ENCODE peak calls at places on chromosomes 12 and 14, in four cellular contexts. F is K562, O is IMR-90, D is GM12878. Z is an unnamed sample.

GRCh38 chr14:106605548-106606448 is 1079.4 kb downstream of the TMEM121 start:
- DNase-seq in F (peak), O (no peak), D (peak), Z (peak)

GRCh38 chr12:11861864-11862600 is 208.7 kb upstream of the BCL2L14 start:
- DNase-seq in F (no peak), O (no peak), D (no peak), Z (no peak)

GRCh38 chr14:61025239-61026223 is 44.5 kb downstream of the SLC38A6 start:
- DNase-seq in F (peak), O (peak), D (no peak), Z (peak)

GRCh38 chr12:95634622-95635621 is 83.6 kb upstream of the USP44 start:
- DNase-seq in F (no peak), O (peak), D (no peak), Z (peak)

GRCh38 chr12:57888407-57889157 is 42.1 kb upstream of the CTDSP2 start:
- DNase-seq in F (no peak), O (peak), D (no peak), Z (no peak)

GRCh38 chr12:45216297-45216982 is 545 bp downstream of the ANO6 start:
- DNase-seq in F (peak), O (peak), D (no peak), Z (peak)

GRCh38 chr12:52346596-52346995 is 20.7 kb downstream of the KRT85 start:
- DNase-seq in F (no peak), O (no peak), D (peak), Z (no peak)

GRCh38 chr12:93602897-93603668 is 30.6 kb downstream of the SOCS2 start:
- DNase-seq in F (no peak), O (no peak), D (no peak), Z (no peak)

GRCh38 chr14:65866906-65867305 is 454.4 kb downstream of the FUT8 start:
- DNase-seq in F (no peak), O (no peak), D (no peak), Z (no peak)

GRCh38 chr14:38721822-38722431 is 381.1 kb downstream of the SEC23A start:
- DNase-seq in F (peak), O (peak), D (peak), Z (peak)

GRCh38 chr12:52200086-52200782 is 8.4 kb upstream of the KRT80 start:
- DNase-seq in F (peak), O (no peak), D (no peak), Z (no peak)

GRCh38 chr14:105926415-105927093 is 400.2 kb downstream of the TMEM121 start:
- DNase-seq in F (peak), O (no peak), D (no peak), Z (no peak)

GRCh38 chr14:77143071-77143470 is 1.5 kb upstream of the ZDHHC22 start:
- DNase-seq in F (no peak), O (no peak), D (no peak), Z (no peak)

GRCh38 chr14:48473944-48474343 is 798.5 kb upstream of the MDGA2 start:
- DNase-seq in F (no peak), O (no peak), D (no peak), Z (no peak)

GRCh38 chr14:44961151-44961729 is 507 bp downstream of the KLHL28 start:
- DNase-seq in F (peak), O (peak), D (no peak), Z (peak)

GRCh38 chr12:3256103-3256551 is 178.9 kb downstream of the TSPAN9 start:
- DNase-seq in F (no peak), O (no peak), D (no peak), Z (no peak)

GRCh38 chr12:60391791-60392190 is 796.0 kb downstream of the SLC16A7 start:
- DNase-seq in F (no peak), O (no peak), D (no peak), Z (no peak)

GRCh38 chr14:85508863-85509262 is 21.1 kb upstream of the FLRT2 start:
- DNase-seq in F (no peak), O (no peak), D (no peak), Z (no peak)

GRCh38 chr12:14950982-14951746 is 10.2 kb downstream of the ARHGDIB start:
- DNase-seq in F (no peak), O (no peak), D (no peak), Z (no peak)

GRCh38 chr14:33800735-33801163 is 150.1 kb downstream of the EGLN3 start:
- DNase-seq in F (no peak), O (no peak), D (no peak), Z (no peak)

GRCh38 chr12:78929075-78929418 is 64.5 kb downstream of the SYT1 start:
- DNase-seq in F (no peak), O (no peak), D (no peak), Z (no peak)

GRCh38 chr12:9049520-9050133 is 60.3 kb downstream of the KLRG1 start:
- DNase-seq in F (peak), O (peak), D (no peak), Z (peak)

GRCh38 chr12:27732281-27732680 is 21.6 kb downstream of the MRPS35 start:
- DNase-seq in F (no peak), O (no peak), D (no peak), Z (peak)

GRCh38 chr12:80937391-80938238 is at the start of gene LIN7A:
- DNase-seq in F (no peak), O (peak), D (no peak), Z (peak)

GRCh38 chr12:124109760-124110159 is 136.7 kb downstream of the ZNF664 start:
- DNase-seq in F (peak), O (peak), D (peak), Z (peak)

DNA sequence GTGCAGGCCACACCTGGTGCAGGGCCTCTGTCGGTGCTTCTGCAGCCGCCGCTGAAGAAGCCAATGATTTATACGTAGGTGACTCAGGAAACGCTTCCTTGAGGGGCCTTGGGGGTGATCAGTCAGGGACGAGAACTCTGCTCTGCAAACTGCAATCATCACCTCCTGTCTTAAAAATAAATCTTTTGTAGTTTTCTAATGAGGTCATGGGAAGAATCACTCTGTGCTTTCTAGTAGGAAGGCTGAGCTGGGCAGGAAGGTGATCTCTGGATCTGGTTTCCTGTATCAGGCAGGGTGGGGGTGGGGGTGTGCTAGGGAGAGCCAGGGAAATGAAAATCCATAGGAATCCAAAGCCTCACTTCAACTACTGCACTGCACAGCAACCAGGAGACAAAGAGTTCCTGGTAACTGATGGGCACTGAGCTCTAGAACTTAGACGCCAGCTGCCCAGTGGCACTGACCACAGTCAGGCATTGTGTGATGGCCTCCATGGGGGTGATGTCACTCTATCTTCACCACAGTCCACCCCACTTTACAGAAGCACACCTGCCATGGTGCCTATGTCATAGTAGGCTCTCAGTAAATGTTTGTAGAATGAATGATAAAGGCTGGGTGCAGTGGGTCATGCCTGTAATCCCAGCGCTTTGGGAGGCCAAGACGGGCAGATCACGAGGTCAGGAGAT is 292.4 kb upstream of the PWP1 start:
- DNase-seq in F (no peak), O (no peak), D (no peak), Z (no peak)
- TF ChIP-seq ELK1 in F (no peak), O (no peak), D (no peak), Z (no peak)

GRCh38 chr14:22903742-22904087 is 15.2 kb downstream of the RBM23 start:
- DNase-seq in F (no peak), O (no peak), D (no peak), Z (no peak)

GRCh38 chr14:22900088-22900799 is 17.2 kb downstream of the REM2 start:
- DNase-seq in F (peak), O (peak), D (peak), Z (peak)

GRCh38 chr14:22898302-22898894 is 15.4 kb downstream of the REM2 start:
- DNase-seq in F (no peak), O (peak), D (no peak), Z (no peak)

GRCh38 chr14:22905627-22906026 is 13.3 kb downstream of the RBM23 start:
- DNase-seq in F (no peak), O (no peak), D (no peak), Z (no peak)

GRCh38 chr14:22901799-22902198 is 17.1 kb downstream of the RBM23 start:
- DNase-seq in F (no peak), O (no peak), D (no peak), Z (no peak)
- TF ChIP-seq ELK1 in F (no peak), O (no peak), D (no peak), Z (no peak)

DNA sequence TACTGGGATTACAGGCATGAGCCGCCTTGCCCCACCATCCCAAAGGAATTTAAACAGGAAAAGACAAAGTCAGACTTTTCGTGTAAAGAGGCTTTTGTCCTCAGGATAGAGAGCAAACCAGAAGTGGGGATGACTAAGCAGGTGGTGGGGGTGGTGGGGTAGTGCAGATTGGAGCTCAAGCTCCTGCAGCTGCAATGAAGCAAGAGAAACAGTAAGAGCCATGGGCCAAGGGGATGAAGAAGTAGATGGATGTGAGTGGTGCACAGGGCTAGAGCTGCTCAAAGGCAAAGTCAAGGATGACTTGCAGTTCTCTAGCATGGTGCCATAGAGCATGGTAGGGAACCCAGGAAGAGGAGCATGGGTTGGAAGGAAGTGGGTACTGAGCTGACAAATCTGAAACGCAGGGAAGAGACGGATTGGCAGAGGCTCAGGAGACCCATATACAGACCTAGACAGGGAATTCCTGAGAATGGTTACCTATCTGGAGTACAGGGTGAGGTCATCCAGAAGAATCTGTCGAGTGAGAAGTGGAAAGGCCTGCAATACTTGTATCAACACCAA is 11.4 kb upstream of the RNF34 start:
- DNase-seq in F (peak), O (peak), D (no peak), Z (peak)
- TF ChIP-seq ELK1 in F (no peak), O (no peak), D (no peak), Z (no peak)

DNA sequence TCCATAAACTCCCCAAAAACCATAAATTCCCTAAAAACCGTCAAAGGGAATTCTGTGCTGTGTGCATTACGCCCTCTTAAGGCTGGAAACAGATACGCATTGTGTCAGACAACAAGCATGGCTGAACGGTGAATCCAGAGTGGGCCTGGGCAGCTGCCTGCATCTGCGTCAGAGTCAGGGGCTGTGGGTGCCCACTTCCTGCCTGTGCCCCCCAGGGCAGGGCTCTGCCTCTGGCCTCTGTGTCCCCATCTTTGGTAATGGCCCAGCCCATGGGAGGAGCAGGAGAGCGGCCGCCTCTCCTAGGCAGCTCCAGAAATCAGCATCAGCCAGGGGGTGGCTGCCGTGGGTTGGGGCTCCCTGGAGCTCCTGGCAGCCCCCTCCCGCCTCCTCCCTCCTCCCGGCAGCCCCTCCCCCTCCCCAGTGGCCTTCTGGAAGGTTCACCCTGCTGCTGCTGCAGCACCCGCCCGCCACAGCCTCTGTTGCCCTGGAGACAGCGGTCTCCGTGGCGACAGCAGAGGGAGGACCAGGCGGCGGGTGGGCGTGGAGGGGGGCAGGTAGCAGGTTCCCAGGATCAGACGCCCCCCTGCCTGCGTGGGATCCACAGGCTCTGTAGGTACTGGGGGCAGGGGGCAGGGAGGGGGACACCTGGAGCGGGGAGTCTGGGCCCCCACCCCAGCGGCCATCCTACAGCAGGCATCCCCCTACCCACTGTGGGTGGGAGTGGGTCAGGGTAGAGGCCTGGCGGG is 5.9 kb downstream of the MMP17 start:
- DNase-seq in F (no peak), O (peak), D (no peak), Z (peak)
- TF ChIP-seq ELK1 in F (no peak), O (no peak), D (no peak), Z (no peak)

DNA sequence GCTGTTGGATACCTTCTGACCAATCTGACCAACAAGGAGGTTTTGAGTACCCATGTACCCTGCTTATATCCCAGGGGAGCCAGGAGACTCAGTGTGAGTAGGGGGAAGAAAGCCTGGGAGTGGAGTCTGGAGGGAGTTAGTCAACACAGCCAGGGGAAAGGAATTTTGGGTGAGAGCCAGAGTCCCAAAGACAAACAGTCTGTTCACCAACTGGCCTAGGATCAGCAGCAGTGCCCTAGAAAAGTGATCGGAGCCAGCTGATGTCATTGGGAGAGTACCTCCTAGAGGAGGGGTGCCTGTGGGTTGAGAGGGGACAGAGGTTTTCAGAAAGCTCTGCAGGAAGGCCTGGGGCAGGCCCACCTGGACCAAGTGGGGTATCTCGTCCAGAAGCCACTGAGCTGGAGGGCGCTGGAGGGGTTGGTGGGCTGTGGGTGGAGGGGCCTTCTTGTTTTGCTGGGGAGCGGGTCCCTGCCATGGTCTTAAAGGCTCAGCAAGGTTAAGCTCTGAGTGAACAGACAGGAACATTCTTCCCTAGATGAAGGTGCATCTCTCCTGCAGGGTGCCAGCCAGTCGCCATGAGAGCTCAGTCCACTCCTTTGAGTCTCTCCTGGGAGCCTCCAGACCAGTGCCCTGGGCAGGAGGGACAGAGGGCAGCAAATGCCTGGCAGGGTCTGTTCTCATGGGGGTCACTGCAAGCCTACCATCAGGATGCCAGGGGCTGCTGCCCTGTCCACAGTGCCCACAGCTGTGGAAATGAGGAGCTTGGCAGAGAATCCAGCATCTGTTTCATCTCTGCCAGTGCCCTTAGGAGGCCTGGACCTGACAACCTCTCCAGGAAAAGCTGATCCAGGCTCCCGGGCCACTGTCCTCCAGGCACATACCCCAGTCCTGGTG is 63.6 kb downstream of the CHGA start:
- DNase-seq in F (no peak), O (peak), D (no peak), Z (peak)
- TF ChIP-seq ELK1 in F (no peak), O (no peak), D (no peak), Z (no peak)

GRCh38 chr12:62267490-62267889 is 7.3 kb downstream of the USP15 start:
- DNase-seq in F (no peak), O (no peak), D (no peak), Z (no peak)
- TF ChIP-seq ELK1 in F (no peak), O (no peak), D (no peak), Z (no peak)

GRCh38 chr14:58954052-58954451 is 234.4 kb upstream of the DAAM1 start:
- DNase-seq in F (no peak), O (no peak), D (no peak), Z (no peak)

GRCh38 chr14:58950555-58950954 is 237.9 kb upstream of the DAAM1 start:
- DNase-seq in F (no peak), O (no peak), D (no peak), Z (no peak)

GRCh38 chr14:58954874-58955273 is 233.6 kb upstream of the DAAM1 start:
- DNase-seq in F (no peak), O (no peak), D (no peak), Z (no peak)

GRCh38 chr14:58960945-58961731 is 227.3 kb upstream of the DAAM1 start:
- DNase-seq in F (no peak), O (no peak), D (no peak), Z (no peak)

DNA sequence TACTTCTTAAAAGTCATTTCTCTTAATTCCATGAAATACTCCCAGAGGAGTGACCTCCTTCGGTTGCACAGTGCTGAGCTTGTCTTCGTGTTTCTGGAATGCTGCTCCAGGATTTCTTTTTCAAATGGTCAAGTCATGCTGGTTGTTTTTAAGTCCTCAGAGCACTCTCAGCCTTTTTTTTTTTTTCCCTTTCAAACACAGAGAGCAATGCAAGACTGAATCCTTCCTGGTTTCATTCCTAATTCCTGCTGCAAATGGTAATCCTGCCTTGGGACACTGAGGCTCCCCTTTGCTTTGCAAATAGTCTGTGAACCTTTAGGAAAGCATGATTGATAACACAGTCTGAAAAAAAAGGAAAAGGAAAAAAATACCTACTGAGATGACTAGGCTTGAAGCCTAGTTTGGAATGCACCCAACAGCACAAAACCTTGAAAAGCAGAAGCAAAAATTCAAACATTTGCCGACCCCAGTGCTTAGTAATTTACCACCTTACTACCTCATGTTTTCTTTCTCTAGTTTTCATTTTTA is 233.1 kb upstream of the DAAM1 start:
- DNase-seq in F (no peak), O (peak), D (peak), Z (no peak)
- TF ChIP-seq ELK1 in F (no peak), O (no peak), D (no peak), Z (no peak)

GRCh38 chr14:102182901-102183619 is 43.4 kb downstream of the WDR20 start:
- DNase-seq in F (no peak), O (no peak), D (no peak), Z (no peak)

GRCh38 chr14:102180248-102180998 is 40.7 kb downstream of the WDR20 start:
- DNase-seq in F (no peak), O (no peak), D (no peak), Z (no peak)

GRCh38 chr14:102183922-102184677 is 44.4 kb downstream of the WDR20 start:
- DNase-seq in F (no peak), O (no peak), D (no peak), Z (no peak)

GRCh38 chr14:102182190-102182589 is 42.5 kb downstream of the WDR20 start:
- DNase-seq in F (no peak), O (peak), D (no peak), Z (no peak)

DNA sequence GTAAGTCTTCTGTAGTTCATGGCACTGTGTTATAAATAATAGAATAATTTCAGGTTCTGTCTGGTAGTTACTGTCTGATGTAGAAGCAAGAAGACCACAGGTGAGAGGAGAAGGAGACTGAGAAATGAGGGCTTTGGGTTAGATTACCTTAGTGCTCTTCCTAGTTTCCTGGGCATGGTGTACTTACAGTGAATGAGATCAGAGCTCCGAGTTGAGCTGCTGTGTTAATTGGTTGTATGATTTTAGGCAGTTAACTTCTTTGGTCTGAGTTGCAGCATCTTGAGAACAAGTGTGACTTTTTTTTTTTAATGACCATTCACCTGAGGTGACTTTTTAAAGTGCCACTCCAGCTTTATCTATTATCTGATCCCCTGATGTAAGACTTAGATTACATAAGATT is 41.5 kb downstream of the WDR20 start:
- DNase-seq in F (no peak), O (no peak), D (no peak), Z (no peak)
- TF ChIP-seq ELK1 in F (no peak), O (no peak), D (no peak), Z (no peak)